ENCODE peak calls at places on chromosomes 2 and 18, in five cellular contexts. Z, V, K, C and F are unnamed samples.

GRCh38 chr2:84160461-84160860 is 298.6 kb downstream of the SUCLG1 start:
- DNase-seq in Z (no peak), V (no peak), K (no peak), C (no peak), F (no peak)

GRCh38 chr18:72181241-72181764 is 362.8 kb downstream of the CBLN2 start:
- DNase-seq in Z (no peak), V (no peak), K (no peak), C (no peak), F (no peak)

GRCh38 chr2:109138449-109138848 is 9.4 kb downstream of the SH3RF3 start:
- DNase-seq in Z (no peak), V (no peak), K (no peak), C (no peak), F (no peak)

GRCh38 chr18:62944454-62944853 is 229.1 kb downstream of the PHLPP1 start:
- DNase-seq in Z (no peak), V (no peak), K (no peak), C (no peak), F (no peak)

GRCh38 chr2:217757108-217757463 is 245.7 kb downstream of the TNS1 start:
- DNase-seq in Z (no peak), V (no peak), K (no peak), C (no peak), F (no peak)

GRCh38 chr18:35695803-35696202 is 114.3 kb downstream of the GALNT1 start:
- DNase-seq in Z (no peak), V (no peak), K (peak; percentile 69), C (no peak), F (no peak)

GRCh38 chr2:105455488-105455991 is 56.7 kb upstream of the FHL2 start:
- DNase-seq in Z (peak; percentile 61), V (peak; percentile 25), K (no peak), C (peak; percentile 92), F (no peak)

GRCh38 chr2:111209045-111209514 is 88.4 kb downstream of the BCL2L11 start:
- DNase-seq in Z (peak; percentile 68), V (no peak), K (no peak), C (peak; percentile 93), F (no peak)

GRCh38 chr18:51287818-51288508 is 90.5 kb upstream of the MEX3C start:
- DNase-seq in Z (no peak), V (no peak), K (no peak), C (no peak), F (no peak)

GRCh38 chr2:200310545-200310971 is 4.1 kb downstream of the SPATS2L start:
- DNase-seq in Z (no peak), V (no peak), K (no peak), C (peak; percentile 74), F (no peak)

GRCh38 chr18:57587262-57587661 is 760 bp upstream of the FECH start:
- DNase-seq in Z (no peak), V (no peak), K (no peak), C (no peak), F (no peak)

GRCh38 chr2:17227856-17228255 is 290.4 kb downstream of the RAD51AP2 start:
- DNase-seq in Z (no peak), V (no peak), K (no peak), C (no peak), F (no peak)

GRCh38 chr2:227862227-227862740 is 9.1 kb upstream of the DAW1 start:
- DNase-seq in Z (no peak), V (no peak), K (no peak), C (peak; percentile 64), F (no peak)

GRCh38 chr2:72141881-72142742 is 5.5 kb downstream of the CYP26B1 start:
- DNase-seq in Z (no peak), V (peak; percentile 9), K (peak; percentile 53), C (no peak), F (no peak)

GRCh38 chr2:171521361-171522056 is 765 bp upstream of the CYBRD1 start:
- DNase-seq in Z (no peak), V (no peak), K (no peak), C (no peak), F (no peak)

GRCh38 chr2:171523339-171523931 is 1.2 kb downstream of the CYBRD1 start:
- DNase-seq in Z (no peak), V (peak; percentile 66), K (peak; percentile 90), C (peak; percentile 76), F (no peak)

GRCh38 chr2:171522057-171522803 is at the start of gene CYBRD1:
- DNase-seq in Z (peak; percentile 58), V (peak; percentile 90), K (peak; percentile 90), C (peak; percentile 79), F (no peak)

GRCh38 chr2:171522804-171523338 is 597 bp downstream of the CYBRD1 start:
- DNase-seq in Z (no peak), V (peak; percentile 50), K (no peak), C (no peak), F (no peak)

DNA sequence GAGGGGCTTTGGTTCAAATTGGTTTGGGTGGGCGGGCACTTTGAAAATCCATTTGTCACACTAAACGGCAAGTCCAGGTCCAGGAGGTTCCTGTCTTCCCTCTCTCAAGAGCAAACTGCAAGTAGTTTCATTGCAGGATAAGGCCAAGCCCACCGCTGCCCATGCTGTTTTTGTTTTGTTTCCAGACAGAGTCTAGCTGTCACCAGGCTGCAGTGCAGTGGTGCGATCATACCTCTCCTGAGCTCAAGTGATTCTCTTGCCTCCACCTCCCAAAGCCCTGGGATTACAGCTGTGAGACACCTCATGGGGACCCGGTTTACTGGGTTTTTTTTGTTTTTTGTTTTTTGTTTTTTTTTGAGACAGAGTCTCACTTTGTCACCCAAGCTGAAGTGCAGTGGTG is 1.8 kb upstream of the CYBRD1 start:
- DNase-seq in Z (no peak), V (no peak), K (no peak), C (no peak), F (no peak)
- H3K27me3 ChIP-seq in Z (no peaks in the 10 kb centered on the region), V (no peaks in the 10 kb centered on the region), K (no peaks in the 10 kb centered on the region), C (no peaks in the 10 kb centered on the region), F (peaks cover 36% of the 10 kb centered on the region)

DNA sequence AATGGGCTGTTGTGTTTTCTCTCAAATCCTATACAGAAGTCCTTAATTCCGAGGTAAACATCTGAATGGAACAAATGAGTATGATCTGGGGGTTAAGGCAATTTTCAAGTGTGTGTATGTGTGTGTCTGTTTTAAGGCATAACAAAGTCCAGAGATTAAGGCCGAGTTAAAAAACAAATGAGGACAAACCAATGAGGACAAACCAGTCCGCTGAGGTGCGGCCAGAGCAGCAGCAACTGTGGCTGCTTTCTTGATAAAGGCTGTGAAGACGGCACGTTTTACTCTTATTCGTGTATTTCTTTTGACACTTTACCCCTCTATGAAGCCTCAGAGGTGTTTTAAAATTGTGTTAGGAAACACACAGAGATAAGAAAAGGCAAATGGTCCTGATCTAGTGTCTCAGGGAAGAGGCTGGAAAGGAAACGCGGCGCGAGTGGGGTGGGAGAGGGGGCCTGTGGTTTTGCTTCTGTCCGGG is 495 bp upstream of the GULP1 start:
- DNase-seq in Z (no peak), V (no peak), K (no peak), C (peak; percentile 41), F (no peak)
- H3K27ac ChIP-seq in Z (peak overlapping the region; percentile 86), V (peak overlapping the region; percentile 98), K (peak overlapping the region; percentile 87), C (peak overlapping the region; percentile 97), F (no peak overlapping the region)

GRCh38 chr2:31256611-31257382 is 22.8 kb downstream of the EHD3 start:
- DNase-seq in Z (no peak), V (no peak), K (no peak), C (no peak), F (no peak)
- TF ChIP-seq CTCF in Z (no peak), V (no peak), K (no peak), C (no peak), F (no peak)

GRCh38 chr18:31497711-31498449 is at the start of gene DSG2:
- DNase-seq in Z (no peak), V (peak; percentile 37), K (no peak), C (no peak), F (no peak)
- H3K27me3 ChIP-seq in Z (peaks cover 2% of the 10 kb centered on the region), V (no peaks in the 10 kb centered on the region), K (no peaks in the 10 kb centered on the region), C (peaks cover 9% of the 10 kb centered on the region), F (peaks cover 44% of the 10 kb centered on the region)

GRCh38 chr2:179050735-179051134 is 798 bp upstream of the CCDC141 start:
- DNase-seq in Z (no peak), V (no peak), K (no peak), C (no peak), F (no peak)

GRCh38 chr2:179049546-179050311 is at the start of gene CCDC141:
- DNase-seq in Z (no peak), V (no peak), K (no peak), C (no peak), F (peak; percentile 18)

GRCh38 chr2:179049203-179049545 is 763 bp downstream of the CCDC141 start:
- DNase-seq in Z (no peak), V (no peak), K (no peak), C (no peak), F (peak; percentile 4)

GRCh38 chr2:179051250-179051649 is 1.3 kb upstream of the CCDC141 start:
- DNase-seq in Z (no peak), V (no peak), K (no peak), C (no peak), F (no peak)
- H3K27ac ChIP-seq in Z (no peak overlapping the region), V (no peak overlapping the region), K (peak overlapping the region; percentile 56), C (no peak overlapping the region), F (no peak overlapping the region)